ENCODE peak calls at places on chromosome 6, in five cellular contexts. O is NCI-H524; I is KG1; L is stimulated activated CD8-positive, alpha-beta memory T cell treated with anti-CD3 and anti-CD28 coated beads, Interleukin-2, amount 100 ng/mL, for 1 hour; E is neuronal stem cell. J is an unnamed sample.

GRCh38 chr6:87851674-87852260 is 149.7 kb upstream of the AKIRIN2 start:
- DNase-seq in I (no peak), L (no peak), E (no peak), O (no peak), J (no peak)

GRCh38 chr6:44650947-44651346 is 263.4 kb downstream of the CDC5L start:
- DNase-seq in E (no peak), I (no peak), O (no peak), L (no peak), J (no peak)

GRCh38 chr6:65064844-65065243 is 642.2 kb downstream of the EYS start:
- DNase-seq in O (no peak), L (no peak), E (no peak), I (no peak), J (no peak)

GRCh38 chr6:27139753-27140522 is 107.6 kb upstream of the PRSS16 start:
- DNase-seq in L (no peak), E (no peak), O (no peak), I (peak; percentile 71), J (no peak)

GRCh38 chr6:27568226-27568889 is 95.5 kb upstream of the ZNF184 start:
- DNase-seq in E (no peak), I (no peak), O (no peak), L (no peak), J (no peak)

GRCh38 chr6:44096615-44097014 is 30.6 kb downstream of the MRPL14 start:
- DNase-seq in O (peak; percentile 63), I (peak; percentile 49), L (peak; percentile 43), E (no peak), J (peak; percentile 55)

GRCh38 chr6:106360410-106360988 is at the start of gene CRYBG1:
- DNase-seq in E (peak; percentile 63), I (no peak), L (peak; percentile 20), O (no peak), J (peak; percentile 72)

GRCh38 chr6:37602801-37603200 is 94.9 kb downstream of the MDGA1 start:
- DNase-seq in O (no peak), L (no peak), I (no peak), E (no peak), J (no peak)

GRCh38 chr6:5439749-5440148 is 178.4 kb downstream of the FARS2 start:
- DNase-seq in E (no peak), L (no peak), I (no peak), O (no peak), J (no peak)

GRCh38 chr6:157804448-157805327 is 18.4 kb upstream of the SNX9 start:
- DNase-seq in I (no peak), O (no peak), E (no peak), L (no peak), J (no peak)

GRCh38 chr6:35948725-35949124 is 27.8 kb upstream of the SRPK1 start:
- DNase-seq in E (no peak), O (peak; percentile 65), L (no peak), I (no peak), J (no peak)

GRCh38 chr6:133495205-133495903 is 254.2 kb downstream of the EYA4 start:
- DNase-seq in I (no peak), E (no peak), O (no peak), L (no peak), J (no peak)

GRCh38 chr6:40906759-40907158 is 132.3 kb downstream of the UNC5CL start:
- DNase-seq in O (no peak), E (no peak), I (no peak), L (no peak), J (no peak)

GRCh38 chr6:36116480-36116879 is 13.8 kb upstream of the MAPK13 start:
- DNase-seq in E (no peak), I (no peak), L (no peak), O (no peak), J (no peak)

GRCh38 chr6:31969712-31970603 is 2.0 kb downstream of the DXO start:
- DNase-seq in O (no peak), L (no peak), I (no peak), E (no peak), J (no peak)

GRCh38 chr6:113750148-113750547 is 107.0 kb upstream of the MARCKS start:
- DNase-seq in E (no peak), O (no peak), L (no peak), I (peak; percentile 8), J (no peak)

GRCh38 chr6:30615219-30615957 is 1.7 kb downstream of the PPP1R10 start:
- DNase-seq in I (peak; percentile 77), L (no peak), O (peak; percentile 77), E (peak; percentile 56), J (peak; percentile 13)

GRCh38 chr6:161353208-161353613 is 79.3 kb upstream of the AGPAT4 start:
- DNase-seq in O (peak; percentile 25), E (no peak), L (no peak), I (no peak), J (no peak)

GRCh38 chr6:150622941-150623874 is 23.5 kb downstream of the PLEKHG1 start:
- DNase-seq in O (peak; percentile 99), L (no peak), E (no peak), I (peak; percentile 36), J (no peak)

GRCh38 chr6:44291841-44292240 is 21.3 kb downstream of the AARS2 start:
- DNase-seq in I (no peak), L (no peak), E (no peak), O (no peak), J (no peak)